ENCODE peak calls at places on chromosomes 1 and 21, in six cellular contexts. A is IMR-90, J is PC-3, W is ascending aorta, Z is GM12864, I is heart left ventricle. P is an unnamed sample.

GRCh38 chr1:201240171-201240570 is 43.1 kb upstream of the PKP1 start:
- DNase-seq in A (no peak), J (no peak), W (no peak), Z (no peak), I (no peak), P (no peak)

GRCh38 chr1:17014671-17015567 is 3.2 kb upstream of the ATP13A2 start:
- DNase-seq in A (peak), J (no peak), W (peak), Z (no peak), I (no peak), P (no peak)

GRCh38 chr1:11719313-11720032 is 16.5 kb upstream of the AGTRAP start:
- DNase-seq in A (peak), J (peak), W (peak), Z (peak), I (peak), P (peak)

GRCh38 chr1:109508001-109508872 is 1.3 kb downstream of the AMIGO1 start:
- DNase-seq in A (no peak), J (no peak), W (peak), Z (no peak), I (no peak), P (no peak)

GRCh38 chr1:59242345-59242744 is 54.5 kb upstream of the FGGY start:
- DNase-seq in A (no peak), J (no peak), W (no peak), Z (no peak), I (no peak), P (no peak)

GRCh38 chr1:156052862-156053769 is 482 bp downstream of the UBQLN4 start:
- DNase-seq in A (peak), J (peak), W (peak), Z (no peak), I (peak), P (peak)

GRCh38 chr1:226783202-226783601 is 44.1 kb upstream of the ITPKB start:
- DNase-seq in A (no peak), J (peak), W (no peak), Z (no peak), I (no peak), P (no peak)

GRCh38 chr1:154469844-154470417 is 32.1 kb upstream of the TDRD10 start:
- DNase-seq in A (no peak), J (no peak), W (no peak), Z (no peak), I (no peak), P (no peak)

GRCh38 chr1:228043281-228043845 is 36.6 kb downstream of the WNT3A start:
- DNase-seq in A (peak), J (peak), W (no peak), Z (no peak), I (no peak), P (no peak)

GRCh38 chr1:36172983-36173382 is 17.0 kb downstream of the MAP7D1 start:
- DNase-seq in A (peak), J (peak), W (no peak), Z (no peak), I (no peak), P (no peak)

GRCh38 chr1:15156807-15157380 is 3.3 kb downstream of the TMEM51 start:
- DNase-seq in A (no peak), J (no peak), W (no peak), Z (no peak), I (no peak), P (no peak)

GRCh38 chr1:77536813-77537212 is 145.6 kb downstream of the ZZZ3 start:
- DNase-seq in A (peak), J (peak), W (no peak), Z (no peak), I (no peak), P (no peak)

GRCh38 chr1:156233421-156234127 is 8.4 kb upstream of the BGLAP start:
- DNase-seq in A (peak), J (peak), W (no peak), Z (no peak), I (no peak), P (no peak)

GRCh38 chr1:59670662-59671061 is 144.1 kb upstream of the HOOK1 start:
- DNase-seq in A (no peak), J (no peak), W (no peak), Z (no peak), I (no peak), P (no peak)

GRCh38 chr1:184691719-184692324 is 62.8 kb downstream of the EDEM3 start:
- DNase-seq in A (peak), J (peak), W (no peak), Z (no peak), I (no peak), P (peak)
- TF ChIP-seq CTCF in A (peak), J (peak), W (peak), Z (peak), I (peak), P (peak)

DNA sequence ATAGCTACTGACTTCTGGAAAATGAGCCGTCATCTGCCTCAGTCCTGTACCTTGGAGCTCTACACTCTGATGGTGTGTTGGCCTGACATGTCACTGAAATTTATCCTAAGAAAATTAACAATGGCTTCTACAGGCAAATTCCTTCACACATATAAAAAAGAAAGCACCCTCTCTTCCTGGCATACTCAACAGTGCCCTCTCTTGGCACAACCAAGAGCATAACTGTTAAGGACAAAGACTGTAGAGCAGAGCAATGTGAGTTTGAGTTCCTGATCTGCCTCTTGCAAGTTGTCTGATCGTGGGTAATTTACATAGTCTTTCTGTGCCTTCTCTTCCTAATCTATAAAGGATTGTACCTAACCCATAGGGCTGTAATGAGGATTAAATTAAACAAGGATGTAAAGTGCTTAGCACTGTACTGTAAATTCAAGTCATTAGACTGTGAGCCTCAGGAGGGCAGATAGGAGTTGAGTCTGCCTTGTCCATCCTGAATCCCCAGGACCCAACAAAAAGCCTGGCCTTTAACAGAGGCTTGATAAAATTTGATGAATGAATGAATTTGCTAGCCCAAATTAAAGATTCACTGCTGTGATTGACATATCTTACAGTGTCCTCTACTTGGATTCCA is 83.5 kb downstream of the SYF2 start:
- DNase-seq in A (no peak), J (peak), W (no peak), Z (peak), I (no peak), P (peak)
- TF ChIP-seq CTCF in A (peak), J (peak), W (no peak), Z (peak), I (peak), P (peak)

DNA sequence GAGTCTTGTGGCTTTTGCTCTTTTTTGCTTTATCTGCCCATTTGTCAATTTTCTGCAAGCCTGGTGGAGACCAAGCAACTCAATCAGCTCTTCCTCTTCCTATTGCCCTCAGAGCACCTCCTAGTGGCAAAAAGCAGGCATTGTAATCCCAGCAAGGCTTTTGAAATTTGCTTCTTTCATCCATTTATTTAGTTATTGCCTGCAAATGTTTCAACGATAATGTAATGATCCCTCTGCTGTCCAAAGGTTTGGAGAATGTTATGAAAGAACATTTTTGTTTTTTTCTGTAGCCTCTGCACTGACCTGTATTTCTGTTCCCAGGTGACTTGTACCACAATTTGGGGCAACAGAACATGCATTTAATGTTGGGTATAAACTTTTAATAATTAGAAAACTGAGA is 127.8 kb downstream of the GABPA start:
- DNase-seq in A (peak), J (peak), W (no peak), Z (peak), I (no peak), P (no peak)
- TF ChIP-seq CTCF in A (peak), J (peak), W (peak), Z (peak), I (peak), P (peak)

DNA sequence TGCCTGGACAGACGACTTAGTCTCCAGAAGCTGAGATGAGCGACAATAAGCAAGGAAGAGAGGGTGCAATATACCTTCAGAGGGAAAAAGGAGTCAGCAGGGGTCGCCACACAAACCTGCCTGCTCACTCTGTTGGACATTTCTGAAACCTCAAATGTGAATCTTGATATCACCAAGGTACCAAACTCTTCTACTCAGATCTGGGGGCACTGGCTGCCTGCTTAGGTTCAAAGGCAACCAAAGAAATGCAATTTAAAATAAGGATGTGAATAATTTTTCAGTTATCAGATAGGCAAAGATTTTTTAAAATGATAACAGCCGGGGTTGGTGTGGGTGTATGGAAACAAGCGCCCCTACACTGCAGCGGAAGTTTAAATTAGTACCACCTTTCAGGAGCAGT is 164.2 kb downstream of the HIVEP3 start:
- DNase-seq in A (no peak), J (no peak), W (no peak), Z (no peak), I (no peak), P (no peak)
- TF ChIP-seq CTCF in A (no peak), J (peak), W (no peak), Z (peak), I (no peak), P (no peak)

GRCh38 chr1:23081376-23081775 is 62.1 kb downstream of the KDM1A start:
- DNase-seq in A (no peak), J (peak), W (no peak), Z (no peak), I (no peak), P (no peak)
- TF ChIP-seq CTCF in A (no peak), J (peak), W (no peak), Z (peak), I (no peak), P (peak)

GRCh38 chr1:8856689-8857412 is 21.6 kb downstream of the ENO1 start:
- DNase-seq in A (no peak), J (no peak), W (no peak), Z (no peak), I (no peak), P (no peak)
- TF ChIP-seq CTCF in A (no peak), J (no peak), W (no peak), Z (no peak), I (no peak), P (no peak)

P was measured in endothelial cell.